ENCODE peak calls at places on chromosomes 13 and 19, in eight cellular contexts. I is CD4-positive, alpha-beta T cell; E is BJ; Z is kidney epithelial cell; W is cardiac muscle cell; C is GM23338; V is omental fat pad; U is neural crest cell. X is an unnamed sample.

GRCh38 chr19:4861147-4861546 is 6.3 kb downstream of the PLIN3 start:
- DNase-seq in V (no peak), E (no peak), U (no peak), C (no peak), Z (no peak), I (no peak), W (no peak), X (no peak)

GRCh38 chr13:99975626-99976025 is 4.1 kb upstream of the ZIC5 start:
- DNase-seq in V (no peak), W (no peak), C (peak), U (no peak), E (no peak), I (no peak), Z (no peak), X (no peak)

GRCh38 chr13:100644328-100644727 is 30.3 kb downstream of the TMTC4 start:
- DNase-seq in I (no peak), E (no peak), V (no peak), Z (no peak), W (peak), C (no peak), U (no peak), X (no peak)

GRCh38 chr13:23554000-23554399 is 16.2 kb upstream of the TNFRSF19 start:
- DNase-seq in C (no peak), V (no peak), W (no peak), Z (no peak), E (no peak), I (no peak), U (no peak), X (no peak)

GRCh38 chr19:294819-295686 is 3.9 kb upstream of the PLPP2 start:
- DNase-seq in V (no peak), C (peak), W (peak), E (no peak), U (peak), Z (no peak), I (peak), X (peak)

GRCh38 chr19:28468701-28469459 is 744.1 kb downstream of the UQCRFS1 start:
- DNase-seq in C (peak), E (peak), V (no peak), U (no peak), I (no peak), Z (peak), W (peak), X (no peak)

GRCh38 chr19:49340069-49340864 is 5.1 kb downstream of the CD37 start:
- DNase-seq in C (peak), E (no peak), V (no peak), I (no peak), U (no peak), W (peak), Z (no peak), X (no peak)

GRCh38 chr13:110307697-110308376 is 753 bp downstream of the COL4A2 start:
- DNase-seq in C (peak), Z (no peak), V (no peak), E (no peak), U (peak), I (no peak), W (peak), X (no peak)

GRCh38 chr19:46189971-46190335 is 39.6 kb upstream of the IGFL1 start:
- DNase-seq in W (no peak), E (no peak), Z (no peak), C (no peak), U (no peak), I (no peak), V (no peak), X (no peak)

GRCh38 chr19:12166596-12166995 is 3.7 kb downstream of the ZNF136 start:
- DNase-seq in V (no peak), Z (no peak), U (no peak), E (no peak), W (no peak), I (no peak), C (no peak), X (no peak)

GRCh38 chr13:42970824-42971669 is 21.0 kb downstream of the EPSTI1 start:
- DNase-seq in W (peak), U (peak), E (no peak), C (peak), I (peak), V (no peak), Z (no peak), X (peak)

GRCh38 chr13:42971670-42972355 is 20.2 kb downstream of the EPSTI1 start:
- DNase-seq in W (peak), Z (no peak), U (no peak), I (no peak), E (no peak), V (no peak), C (no peak), X (no peak)

GRCh38 chr13:42968906-42969305 is 23.1 kb downstream of the EPSTI1 start:
- DNase-seq in U (no peak), W (no peak), Z (no peak), E (no peak), V (no peak), C (peak), I (no peak), X (no peak)

GRCh38 chr13:42967660-42968059 is 24.4 kb downstream of the EPSTI1 start:
- DNase-seq in I (no peak), V (no peak), W (no peak), Z (no peak), U (no peak), E (no peak), C (no peak), X (no peak)

GRCh38 chr13:42969558-42970172 is 22.4 kb downstream of the EPSTI1 start:
- DNase-seq in W (peak), U (peak), E (no peak), V (peak), C (peak), I (peak), Z (no peak), X (peak)
- TF ChIP-seq CTCF in W (peak), U (peak), E (peak), V (no peak), C (peak), I (peak), Z (peak), X (peak)

DNA sequence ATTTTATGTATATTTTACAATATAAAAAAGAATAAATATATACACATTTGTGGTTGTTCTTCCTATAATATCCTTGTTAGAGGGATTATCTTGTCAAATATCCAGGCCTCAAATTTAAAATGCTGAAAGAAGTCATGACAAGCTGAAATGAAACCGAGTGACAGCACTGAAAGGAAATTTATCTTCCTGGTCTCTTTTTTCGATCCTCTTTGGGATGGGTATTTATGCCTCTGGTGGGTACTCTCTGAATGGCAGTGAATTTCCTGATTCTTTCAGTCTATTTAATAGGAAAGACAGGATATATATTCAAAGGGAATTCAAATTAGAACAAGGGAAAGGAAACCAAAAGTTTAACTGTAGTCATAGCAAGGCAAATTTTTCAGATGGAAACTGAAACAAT is 98.0 kb downstream of the DLEU7 start:
- DNase-seq in E (no peak), Z (no peak), V (no peak), C (peak), I (no peak), W (no peak), U (no peak), X (no peak)
- TF ChIP-seq CTCF in E (no peak), Z (no peak), V (no peak), C (peak), I (no peak), W (no peak), U (peak), X (peak)

DNA sequence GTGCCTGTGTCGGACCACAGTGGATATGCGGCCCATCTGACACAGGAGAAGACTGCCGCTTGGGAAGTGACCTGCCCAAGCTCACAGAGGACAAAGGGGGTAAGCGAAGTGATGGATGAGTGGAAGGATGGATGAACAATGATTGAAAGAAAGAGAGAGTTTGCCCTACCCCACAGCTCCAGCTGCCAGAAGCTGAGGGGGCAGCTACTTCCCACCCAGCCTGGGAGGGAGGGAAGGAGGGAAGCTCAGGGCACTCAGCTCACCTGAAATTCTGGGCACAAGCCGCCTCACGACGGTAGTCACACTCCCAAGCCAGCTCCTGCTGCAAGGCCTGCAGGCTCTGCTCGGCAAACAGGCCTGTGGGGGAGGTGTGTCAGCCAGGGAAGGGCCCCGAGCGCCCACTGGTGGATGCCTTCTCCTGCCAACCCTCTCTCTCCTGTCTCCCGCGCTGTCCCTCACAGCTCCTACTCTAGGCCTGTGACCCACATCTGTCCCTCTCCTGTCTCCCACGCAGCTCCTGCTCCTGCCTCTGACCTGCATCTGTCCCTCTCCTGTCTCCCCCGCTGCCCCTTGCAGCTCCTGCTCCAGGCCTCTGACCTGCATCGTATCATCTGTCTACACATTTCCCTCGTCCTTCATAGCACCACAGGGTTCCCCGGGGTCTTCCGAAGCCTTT is 12.0 kb upstream of the NUMBL start:
- DNase-seq in W (peak), I (no peak), C (peak), U (no peak), E (no peak), Z (no peak), V (no peak), X (peak)
- TF ChIP-seq CTCF in W (peak), I (no peak), C (peak), U (peak), E (peak), Z (peak), V (no peak), X (peak)

DNA sequence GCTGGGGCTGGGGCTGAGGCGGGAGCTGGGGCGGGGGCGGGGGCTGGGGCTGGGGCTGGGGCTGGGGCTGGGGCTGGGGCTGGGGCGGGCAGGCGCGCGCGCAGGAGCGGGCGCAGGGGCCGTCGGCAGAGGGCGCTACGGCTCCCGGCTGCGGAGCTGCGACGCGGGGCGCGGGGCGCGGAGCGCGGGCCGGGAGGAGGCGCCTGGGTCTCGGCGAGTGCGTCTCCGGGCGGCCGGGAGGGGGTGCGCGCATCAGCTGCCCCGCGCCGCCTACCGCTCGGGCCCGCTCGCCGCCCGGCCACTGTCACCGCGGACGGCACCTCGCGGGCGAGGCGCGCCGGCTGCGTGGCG is 416 bp upstream of the MTUS2 start:
- DNase-seq in V (no peak), C (peak), U (peak), W (peak), Z (no peak), I (no peak), E (no peak), X (peak)
- TF ChIP-seq CTCF in V (no peak), C (no peak), U (peak), W (no peak), Z (no peak), I (no peak), E (no peak), X (no peak)

DNA sequence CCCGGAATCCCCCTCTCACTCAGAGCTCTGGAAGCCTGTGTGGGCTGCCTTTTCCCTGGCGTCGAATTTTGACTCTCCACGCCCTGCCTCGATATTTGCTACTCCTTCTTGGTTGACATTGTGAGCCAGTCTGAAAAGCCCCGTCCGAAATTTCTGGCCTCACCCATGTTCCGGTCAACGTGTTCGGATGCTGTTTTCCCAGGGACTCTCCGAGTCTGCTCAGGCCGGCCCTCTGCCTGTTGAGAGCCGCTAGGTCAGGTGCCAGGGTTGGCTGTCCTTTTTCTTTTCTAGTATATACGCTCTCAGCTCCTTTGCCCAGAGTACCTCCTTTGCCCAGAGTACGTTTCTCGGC is 6.8 kb upstream of the DGKH start:
- DNase-seq in Z (no peak), U (peak), V (peak), E (no peak), C (peak), W (peak), I (no peak), X (peak)
- TF ChIP-seq CTCF in Z (peak), U (peak), V (no peak), E (peak), C (peak), W (peak), I (no peak), X (no peak)

DNA sequence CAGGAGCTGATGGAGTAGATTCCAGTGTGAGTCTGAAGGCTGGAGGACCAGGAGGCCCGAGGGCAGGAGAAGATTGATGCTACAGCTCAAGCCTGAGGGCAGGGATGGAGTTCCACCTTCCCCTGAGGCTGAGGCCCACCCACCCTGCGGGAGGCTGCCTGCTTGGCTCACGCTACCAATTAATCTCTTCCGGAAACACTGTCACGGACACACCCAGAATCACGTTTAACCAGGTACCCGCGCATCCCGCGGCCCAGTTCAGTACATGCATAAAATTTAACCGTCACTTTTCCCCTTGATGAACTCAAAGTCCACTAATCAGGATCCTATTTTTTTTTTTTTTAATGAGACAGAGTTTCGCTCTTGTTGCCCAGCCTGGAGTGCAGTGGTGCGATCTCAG is 5.2 kb upstream of the ZNF628 start:
- DNase-seq in V (no peak), E (no peak), W (no peak), Z (no peak), I (no peak), C (no peak), U (no peak), X (no peak)
- TF ChIP-seq CTCF in V (no peak), E (no peak), W (no peak), Z (no peak), I (no peak), C (no peak), U (no peak), X (no peak)

GRCh38 chr19:15161028-15161984 is 39.5 kb downstream of the NOTCH3 start:
- DNase-seq in Z (no peak), V (no peak), C (peak), W (no peak), I (no peak), U (peak), E (no peak), X (no peak)
- TF ChIP-seq CTCF in Z (no peak), V (no peak), C (peak), W (peak), I (no peak), U (peak), E (peak), X (no peak)

GRCh38 chr13:51585696-51586095 is 1.4 kb downstream of the WDFY2 start:
- DNase-seq in V (no peak), I (no peak), C (no peak), W (peak), U (no peak), Z (no peak), E (no peak), X (no peak)

GRCh38 chr13:51584731-51585191 is 499 bp downstream of the WDFY2 start:
- DNase-seq in V (peak), Z (no peak), W (peak), I (peak), C (peak), U (peak), E (no peak), X (peak)

GRCh38 chr13:51585234-51585672 is 991 bp downstream of the WDFY2 start:
- DNase-seq in U (no peak), Z (no peak), C (no peak), V (no peak), E (no peak), I (no peak), W (peak), X (no peak)

GRCh38 chr13:51583469-51583874 is 790 bp upstream of the WDFY2 start:
- DNase-seq in C (no peak), I (no peak), V (no peak), E (no peak), Z (no peak), W (no peak), U (no peak), X (no peak)

GRCh38 chr13:51583875-51584730 is at the start of gene WDFY2:
- DNase-seq in W (peak), I (peak), C (peak), Z (peak), E (peak), U (peak), V (peak), X (peak)
- TF ChIP-seq CTCF in W (no peak), I (no peak), C (no peak), Z (no peak), E (no peak), U (peak), V (no peak), X (peak)

GRCh38 chr13:114015608-114016295 is 41.9 kb upstream of the C13orf46 start:
- DNase-seq in I (no peak), E (peak), V (no peak), Z (no peak), C (no peak), U (no peak), W (peak), X (no peak)

GRCh38 chr13:114017966-114018365 is 44.1 kb upstream of the C13orf46 start:
- DNase-seq in U (no peak), Z (no peak), W (no peak), E (no peak), I (no peak), C (no peak), V (no peak), X (no peak)

GRCh38 chr13:114018461-114019055 is 44.7 kb upstream of the C13orf46 start:
- DNase-seq in E (no peak), U (no peak), Z (no peak), V (no peak), W (no peak), I (no peak), C (no peak), X (no peak)

GRCh38 chr13:114016321-114017027 is 42.6 kb upstream of the C13orf46 start:
- DNase-seq in Z (no peak), E (no peak), U (no peak), C (no peak), V (no peak), I (no peak), W (no peak), X (no peak)

GRCh38 chr13:114017028-114017630 is 43.3 kb upstream of the C13orf46 start:
- DNase-seq in W (peak), U (no peak), C (peak), Z (no peak), I (no peak), V (no peak), E (no peak), X (no peak)
- TF ChIP-seq CTCF in W (peak), U (peak), C (peak), Z (peak), I (no peak), V (no peak), E (peak), X (no peak)

GRCh38 chr13:31105020-31105800 is 56.5 kb downstream of the HSPH1 start:
- DNase-seq in E (no peak), C (peak), Z (no peak), U (no peak), I (no peak), W (peak), V (no peak), X (peak)
- TF ChIP-seq CTCF in E (no peak), C (peak), Z (no peak), U (no peak), I (no peak), W (no peak), V (no peak), X (peak)

X was measured in endothelial cell.